ENCODE peak calls at places on chromosome 21, in seven cellular contexts. H, R, Z, Y, E, T and D are unnamed samples.

GRCh38 chr21:41903559-41904351 is 24.6 kb upstream of the PRDM15 start:
- DNase-seq in H (no peak), R (no peak), E (no peak), Z (no peak), T (no peak), Y (no peak), D (no peak)

GRCh38 chr21:42189860-42190491 is 29.0 kb upstream of the ABCG1 start:
- DNase-seq in Z (no peak), R (peak; percentile 23), H (no peak), Y (no peak), T (no peak), E (no peak), D (no peak)

GRCh38 chr21:28704746-28705145 is 287.9 kb downstream of the LTN1 start:
- DNase-seq in T (no peak), Z (peak; percentile 61), R (no peak), E (peak; percentile 50), Y (peak; percentile 24), H (peak; percentile 45), D (no peak)

GRCh38 chr21:37548521-37548981 is 182.0 kb downstream of the DYRK1A start:
- DNase-seq in E (no peak), T (no peak), Z (no peak), H (no peak), Y (no peak), R (no peak), D (no peak)

GRCh38 chr21:30623362-30623761 is 2.9 kb downstream of the KRTAP20-4 start:
- DNase-seq in T (no peak), E (no peak), R (no peak), Y (no peak), Z (no peak), H (no peak), D (no peak)

GRCh38 chr21:42705746-42706374 is 52.4 kb downstream of the PDE9A start:
- DNase-seq in R (no peak), E (no peak), T (no peak), H (no peak), Y (no peak), Z (no peak), D (no peak)

GRCh38 chr21:39575778-39576177 is 37.0 kb upstream of the B3GALT5 start:
- DNase-seq in R (no peak), H (no peak), Y (peak; percentile 51), T (no peak), Z (no peak), E (no peak), D (no peak)

GRCh38 chr21:29218749-29219148 is 80.0 kb upstream of the BACH1 start:
- DNase-seq in T (no peak), H (no peak), R (no peak), E (no peak), Y (no peak), Z (no peak), D (no peak)

GRCh38 chr21:34889537-34890257 is 159.4 kb downstream of the RUNX1 start:
- DNase-seq in Z (peak; percentile 74), H (peak; percentile 80), E (peak; percentile 73), Y (peak; percentile 80), T (peak; percentile 66), R (peak; percentile 76), D (no peak)

GRCh38 chr21:29656504-29657227 is 283.1 kb downstream of the GRIK1 start:
- DNase-seq in H (peak; percentile 82), Z (no peak), R (no peak), Y (peak; percentile 98), T (no peak), E (no peak), D (peak; percentile 35)

GRCh38 chr21:43880111-43880985 is 15.3 kb downstream of the AGPAT3 start:
- DNase-seq in H (no peak), T (no peak), R (no peak), E (no peak), Y (peak; percentile 41), Z (no peak), D (no peak)

GRCh38 chr21:39094087-39094785 is 89.0 kb downstream of the PSMG1 start:
- DNase-seq in Z (no peak), R (no peak), Y (no peak), T (no peak), H (no peak), E (no peak), D (no peak)

GRCh38 chr21:38486221-38486620 is 12.1 kb downstream of the ERG start:
- DNase-seq in R (no peak), E (no peak), Y (peak; percentile 96), H (peak; percentile 81), T (no peak), Z (no peak), D (no peak)

GRCh38 chr21:31351438-31351837 is 7.4 kb upstream of the TIAM1 start:
- DNase-seq in E (no peak), T (no peak), R (no peak), Y (peak; percentile 67), Z (no peak), H (peak; percentile 58), D (no peak)

GRCh38 chr21:16419188-16419874 is 689.5 kb downstream of the USP25 start:
- DNase-seq in H (peak; percentile 96), R (no peak), T (peak; percentile 82), Z (peak; percentile 87), E (peak; percentile 66), Y (peak; percentile 98), D (no peak)

GRCh38 chr21:27448960-27449359 is 482.1 kb upstream of the ADAMTS5 start:
- DNase-seq in Z (peak; percentile 62), E (no peak), R (no peak), T (peak; percentile 16), Y (no peak), H (no peak), D (no peak)

GRCh38 chr21:29005696-29006095 is 13.0 kb upstream of the LTN1 start:
- DNase-seq in H (no peak), Y (no peak), Z (no peak), T (no peak), E (no peak), R (no peak), D (no peak)

GRCh38 chr21:34076835-34077234 is 3.5 kb downstream of the MRPS6 start:
- DNase-seq in H (no peak), Y (no peak), E (no peak), R (no peak), Z (no peak), T (no peak), D (no peak)

GRCh38 chr21:31476551-31477120 is 132.6 kb upstream of the TIAM1 start:
- DNase-seq in R (no peak), Z (no peak), H (peak; percentile 8), Y (peak; percentile 7), E (no peak), T (no peak), D (no peak)

GRCh38 chr21:26965567-26966359 is 1.1 kb downstream of the ADAMTS5 start:
- DNase-seq in Y (peak; percentile 16), E (peak; percentile 65), H (no peak), Z (peak; percentile 40), R (no peak), T (peak; percentile 80), D (no peak)

GRCh38 chr21:25756190-25756932 is 21.6 kb downstream of the GABPA start:
- DNase-seq in E (no peak), Z (no peak), T (no peak), H (no peak), R (no peak), Y (no peak), D (no peak)

DNA sequence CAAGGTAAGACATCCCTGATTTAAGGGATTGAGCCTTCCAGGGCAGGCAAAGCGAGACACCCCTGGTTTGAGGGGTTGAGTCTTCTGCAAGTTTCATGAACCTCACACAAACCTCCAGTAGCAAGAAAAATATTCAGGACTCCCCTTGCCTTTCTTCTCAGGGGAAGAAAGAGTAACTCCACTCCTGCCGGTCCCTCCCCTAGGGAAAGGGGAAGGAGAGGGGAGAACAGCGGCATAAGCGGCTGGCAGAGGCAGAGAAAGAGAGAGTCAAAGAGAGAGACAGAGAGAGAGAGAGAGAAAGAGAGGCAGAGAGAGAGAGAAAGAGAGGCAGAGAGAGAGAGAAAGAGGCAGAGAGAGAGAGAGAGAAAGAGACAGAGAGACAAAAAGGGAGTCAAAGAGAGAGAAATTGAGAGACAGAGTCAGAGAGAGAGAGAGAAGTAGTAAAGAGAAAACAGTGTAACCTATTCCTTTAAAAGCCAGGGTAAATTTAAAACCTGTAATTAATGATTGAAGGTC is 29.5 kb upstream of the CBR3 start:
- DNase-seq in T (no peak), R (no peak), E (no peak), H (no peak), Z (no peak), Y (no peak), D (no peak)
- H3K4me3 ChIP-seq in T (no peak overlapping the region), R (no peak overlapping the region), E (peak overlapping the region; percentile 38), H (no peak overlapping the region), Z (no peak overlapping the region), Y (peak overlapping the region; percentile 38), D (peak overlapping the region; percentile 89)

DNA sequence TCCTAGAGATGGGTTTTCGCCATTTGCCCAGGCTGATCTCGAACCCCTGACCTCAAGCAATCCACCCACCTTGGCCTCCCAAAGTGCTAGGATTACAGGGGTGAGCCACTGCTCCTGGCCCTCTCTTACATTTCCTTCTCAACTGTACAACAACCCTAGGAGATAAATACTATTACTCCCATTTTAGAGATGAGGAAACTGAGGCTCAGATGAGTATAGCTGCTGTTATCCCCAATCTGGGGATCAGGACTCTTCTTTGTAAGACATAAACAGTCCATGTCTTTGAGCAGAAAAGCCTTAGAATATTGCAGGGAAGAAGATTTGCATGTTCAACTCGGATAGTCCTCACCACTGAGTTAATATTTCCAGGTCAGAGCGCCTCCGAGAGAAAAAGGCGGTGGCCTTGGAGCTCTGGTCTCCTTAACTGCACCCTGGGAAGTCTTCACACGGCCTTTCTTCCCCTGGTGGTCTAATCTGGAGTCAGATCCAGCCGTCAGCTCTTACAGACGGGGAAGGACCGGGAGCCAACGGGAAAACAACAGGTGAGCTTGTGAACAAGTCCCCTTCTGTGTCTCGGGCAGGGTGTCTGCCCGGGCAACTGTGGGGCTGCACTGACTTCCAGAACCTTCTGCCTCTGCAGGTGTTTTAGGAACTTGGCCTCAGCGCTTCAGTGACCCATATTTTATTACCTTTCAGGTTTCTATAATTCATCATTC is 5.9 kb upstream of the OLIG1 start:
- DNase-seq in Y (no peak), T (no peak), H (no peak), Z (no peak), R (no peak), E (no peak), D (no peak)
- TF ChIP-seq CTCF in Y (no peak), T (no peak), H (no peak), Z (no peak), R (no peak), E (no peak), D (no peak)

GRCh38 chr21:20998456-20998789 is 214 bp downstream of the NCAM2 start:
- DNase-seq in E (no peak), H (no peak), R (no peak), Y (no peak), Z (no peak), T (no peak), D (no peak)

GRCh38 chr21:20997308-20997632 is 939 bp upstream of the NCAM2 start:
- DNase-seq in Z (no peak), T (no peak), E (no peak), R (peak; percentile 4), H (no peak), Y (no peak), D (no peak)

GRCh38 chr21:20994790-20995189 is 3.4 kb upstream of the NCAM2 start:
- DNase-seq in R (no peak), T (no peak), Y (no peak), H (no peak), Z (no peak), E (no peak), D (no peak)

GRCh38 chr21:20997633-20998455 is at the start of gene NCAM2:
- DNase-seq in Y (peak; percentile 88), H (peak; percentile 81), T (peak; percentile 69), R (peak; percentile 57), E (peak; percentile 79), Z (peak; percentile 72), D (no peak)

GRCh38 chr21:20996421-20997307 is 1.5 kb upstream of the NCAM2 start:
- DNase-seq in H (peak; percentile 26), Z (no peak), Y (peak; percentile 70), T (no peak), R (no peak), E (no peak), D (no peak)
- H3K4me3 ChIP-seq in H (peak overlapping the region; percentile 77), Z (peak overlapping the region; percentile 61), Y (peak overlapping the region; percentile 59), T (peak overlapping the region; percentile 51), R (peak overlapping the region; percentile 55), E (peak overlapping the region; percentile 73), D (no peak overlapping the region)

GRCh38 chr21:45257673-45258341 is 29.9 kb downstream of the POFUT2 start:
- DNase-seq in Y (no peak), E (no peak), H (no peak), R (no peak), T (peak; percentile 17), Z (no peak), D (no peak)
- TF ChIP-seq CTCF in Y (no peak), E (no peak), H (no peak), R (no peak), T (no peak), Z (no peak), D (no peak)